ENCODE peak calls at places on chromosomes 6 and 20, in five cellular contexts. One of them, this sample, is unnamed.

GRCh38 chr6:68730291-68731054 is 95.4 kb downstream of the ADGRB3 start:
- DNase-seq in K562: no peak
- DNase-seq in GM12878: no peak
- DNase-seq in H1: no peak
- DNase-seq in HepG2: no peak
- DNase-seq in this sample: no peak

GRCh38 chr6:34018961-34019606 is 126.8 kb downstream of the GRM4 start:
- DNase-seq in K562: no peak
- DNase-seq in GM12878: no peak
- DNase-seq in H1: no peak
- DNase-seq in HepG2: no peak
- DNase-seq in this sample: no peak

GRCh38 chr20:10313701-10314100 is 95.1 kb downstream of the SNAP25 start:
- DNase-seq in K562: no peak
- DNase-seq in GM12878: no peak
- DNase-seq in H1: no peak
- DNase-seq in HepG2: no peak
- DNase-seq in this sample: no peak

GRCh38 chr20:38162149-38162548 is 2.9 kb downstream of the TGM2 start:
- DNase-seq in K562: no peak
- DNase-seq in GM12878: no peak
- DNase-seq in H1: no peak
- DNase-seq in HepG2: no peak
- DNase-seq in this sample: no peak

GRCh38 chr6:167798453-167798852 is 28.3 kb upstream of the AFDN start:
- DNase-seq in K562: no peak
- DNase-seq in GM12878: no peak
- DNase-seq in H1: peak; percentile 37
- DNase-seq in HepG2: no peak
- DNase-seq in this sample: no peak

GRCh38 chr6:129744201-129744879 is 34.4 kb upstream of the ARHGAP18 start:
- DNase-seq in K562: no peak
- DNase-seq in GM12878: no peak
- DNase-seq in H1: no peak
- DNase-seq in HepG2: peak; percentile 76
- DNase-seq in this sample: no peak

GRCh38 chr20:48656661-48657211 is 171.1 kb downstream of the PREX1 start:
- DNase-seq in K562: peak; percentile 61
- DNase-seq in GM12878: no peak
- DNase-seq in H1: peak; percentile 85
- DNase-seq in HepG2: peak; percentile 66
- DNase-seq in this sample: peak; percentile 79

GRCh38 chr6:69894578-69895347 is 28.4 kb downstream of the COL19A1 start:
- DNase-seq in K562: no peak
- DNase-seq in GM12878: peak; percentile 62
- DNase-seq in H1: no peak
- DNase-seq in HepG2: no peak
- DNase-seq in this sample: no peak

GRCh38 chr6:168116446-168116974 is 37.5 kb upstream of the FRMD1 start:
- DNase-seq in K562: no peak
- DNase-seq in GM12878: no peak
- DNase-seq in H1: peak; percentile 32
- DNase-seq in HepG2: no peak
- DNase-seq in this sample: no peak

GRCh38 chr6:142387997-142388815 is 86.4 kb downstream of the ADGRG6 start:
- DNase-seq in K562: no peak
- DNase-seq in GM12878: no peak
- DNase-seq in H1: no peak
- DNase-seq in HepG2: peak; percentile 73
- DNase-seq in this sample: no peak

GRCh38 chr20:49768204-49769124 is 44.2 kb upstream of the SLC9A8 start:
- DNase-seq in K562: no peak
- DNase-seq in GM12878: peak; percentile 31
- DNase-seq in H1: peak; percentile 57
- DNase-seq in HepG2: peak; percentile 100
- DNase-seq in this sample: peak; percentile 34

GRCh38 chr6:38625191-38625590 is 14.5 kb downstream of the BTBD9 start:
- DNase-seq in K562: no peak
- DNase-seq in GM12878: no peak
- DNase-seq in H1: no peak
- DNase-seq in HepG2: no peak
- DNase-seq in this sample: no peak

GRCh38 chr6:145815875-145816274 is 1.3 kb upstream of the FBXO30 start:
- DNase-seq in K562: no peak
- DNase-seq in GM12878: no peak
- DNase-seq in H1: no peak
- DNase-seq in HepG2: no peak
- DNase-seq in this sample: no peak

GRCh38 chr6:143536866-143537691 is 25.6 kb upstream of the FUCA2 start:
- DNase-seq in K562: no peak
- DNase-seq in GM12878: no peak
- DNase-seq in H1: peak; percentile 80
- DNase-seq in HepG2: peak; percentile 38
- DNase-seq in this sample: peak; percentile 74

GRCh38 chr6:5112065-5112799 is 27.1 kb downstream of the PPP1R3G start:
- DNase-seq in K562: no peak
- DNase-seq in GM12878: no peak
- DNase-seq in H1: no peak
- DNase-seq in HepG2: no peak
- DNase-seq in this sample: no peak

GRCh38 chr6:164749126-164749758 is 560.2 kb downstream of the C6orf118 start:
- DNase-seq in K562: no peak
- DNase-seq in GM12878: no peak
- DNase-seq in H1: no peak
- DNase-seq in HepG2: no peak
- DNase-seq in this sample: no peak

GRCh38 chr6:169589699-169590257 is 112.1 kb downstream of the WDR27 start:
- DNase-seq in K562: no peak
- DNase-seq in GM12878: no peak
- DNase-seq in H1: no peak
- DNase-seq in HepG2: no peak
- DNase-seq in this sample: no peak

GRCh38 chr6:53197553-53197952 is 48.9 kb upstream of the GCM1 start:
- DNase-seq in K562: no peak
- DNase-seq in GM12878: no peak
- DNase-seq in H1: no peak
- DNase-seq in HepG2: no peak
- DNase-seq in this sample: no peak

GRCh38 chr6:165652766-165653165 is 10.3 kb downstream of the PDE10A start:
- DNase-seq in K562: no peak
- DNase-seq in GM12878: no peak
- DNase-seq in H1: no peak
- DNase-seq in HepG2: no peak
- DNase-seq in this sample: no peak

GRCh38 chr6:138537090-138537489 is 37.8 kb upstream of the NHSL1 start:
- DNase-seq in K562: no peak
- DNase-seq in GM12878: no peak
- DNase-seq in H1: no peak
- DNase-seq in HepG2: no peak
- DNase-seq in this sample: no peak

DNA sequence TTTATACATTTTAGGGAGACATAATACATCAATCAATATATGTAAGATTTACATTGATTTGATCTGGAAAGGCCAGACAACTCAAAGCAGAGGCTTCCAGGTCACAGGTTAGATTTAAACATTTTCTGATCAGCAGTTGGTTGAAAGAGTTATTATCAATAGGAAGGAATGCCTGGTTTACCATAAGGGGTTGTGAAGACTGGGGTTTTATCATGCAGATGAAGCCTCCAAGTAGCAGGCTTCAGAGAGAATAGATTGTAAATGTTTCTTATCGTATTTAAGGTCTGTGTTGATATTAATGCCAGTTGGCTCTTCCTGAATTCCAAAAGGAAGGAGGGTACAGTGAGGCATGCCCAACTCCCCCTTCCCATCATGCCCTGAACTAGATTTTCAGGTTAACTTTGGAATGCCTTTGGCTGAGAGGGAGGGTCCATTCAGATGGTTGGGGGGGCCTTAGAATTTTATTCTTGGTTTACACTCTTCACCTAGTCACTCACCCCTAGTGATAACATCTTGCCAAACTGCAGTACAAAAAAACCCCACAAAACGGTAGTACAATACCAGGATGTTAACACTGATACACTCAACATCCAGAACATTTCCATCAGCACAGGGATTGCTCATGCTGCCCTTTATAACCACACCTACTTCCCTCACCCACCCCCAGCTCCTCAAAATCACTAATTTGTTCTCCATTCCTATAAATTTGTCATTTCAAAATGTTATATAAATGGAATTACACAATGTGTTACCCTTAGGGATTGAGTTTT is 259.6 kb upstream of the PLN start:
- DNase-seq in K562: no peak
- DNase-seq in GM12878: no peak
- DNase-seq in H1: no peak
- DNase-seq in HepG2: no peak
- DNase-seq in this sample: no peak
- TF ChIP-seq MAX in K562: no peak
- TF ChIP-seq MAX in GM12878: no peak
- TF ChIP-seq MAX in H1: no peak
- TF ChIP-seq MAX in HepG2: no peak
- TF ChIP-seq MAX in this sample: no peak

GRCh38 chr20:47620808-47621805 is 119.4 kb downstream of the NCOA3 start:
- DNase-seq in K562: peak; percentile 32
- DNase-seq in GM12878: peak; percentile 32
- DNase-seq in H1: no peak
- DNase-seq in HepG2: peak; percentile 66
- DNase-seq in this sample: no peak
- TF ChIP-seq ATF2 in K562: no peak
- TF ChIP-seq ATF2 in GM12878: no peak
- TF ChIP-seq ATF2 in H1: no peak
- TF ChIP-seq ATF2 in HepG2: no peak
- TF ChIP-seq ATF2 in this sample: no peak

GRCh38 chr6:3610896-3611295 is 140.6 kb downstream of the PXDC1 start:
- DNase-seq in K562: no peak
- DNase-seq in GM12878: no peak
- DNase-seq in H1: peak; percentile 23
- DNase-seq in HepG2: no peak
- DNase-seq in this sample: no peak
- TF ChIP-seq MAX in K562: no peak
- TF ChIP-seq MAX in GM12878: no peak
- TF ChIP-seq MAX in H1: no peak
- TF ChIP-seq MAX in HepG2: no peak
- TF ChIP-seq MAX in this sample: no peak

GRCh38 chr6:159094444-159095252 is 49.9 kb upstream of the TAGAP start:
- DNase-seq in K562: no peak
- DNase-seq in GM12878: no peak
- DNase-seq in H1: peak; percentile 46
- DNase-seq in HepG2: no peak
- DNase-seq in this sample: no peak
- TF ChIP-seq ATF2 in K562: no peak
- TF ChIP-seq ATF2 in GM12878: no peak
- TF ChIP-seq ATF2 in H1: no peak
- TF ChIP-seq ATF2 in HepG2: no peak
- TF ChIP-seq ATF2 in this sample: no peak

GRCh38 chr6:43475506-43475905 is 1.9 kb upstream of the TJAP1 start:
- DNase-seq in K562: no peak
- DNase-seq in GM12878: no peak
- DNase-seq in H1: no peak
- DNase-seq in HepG2: no peak
- DNase-seq in this sample: no peak
- TF ChIP-seq MAX in K562: no peak
- TF ChIP-seq MAX in GM12878: no peak
- TF ChIP-seq MAX in H1: no peak
- TF ChIP-seq MAX in HepG2: no peak
- TF ChIP-seq MAX in this sample: no peak

DNA sequence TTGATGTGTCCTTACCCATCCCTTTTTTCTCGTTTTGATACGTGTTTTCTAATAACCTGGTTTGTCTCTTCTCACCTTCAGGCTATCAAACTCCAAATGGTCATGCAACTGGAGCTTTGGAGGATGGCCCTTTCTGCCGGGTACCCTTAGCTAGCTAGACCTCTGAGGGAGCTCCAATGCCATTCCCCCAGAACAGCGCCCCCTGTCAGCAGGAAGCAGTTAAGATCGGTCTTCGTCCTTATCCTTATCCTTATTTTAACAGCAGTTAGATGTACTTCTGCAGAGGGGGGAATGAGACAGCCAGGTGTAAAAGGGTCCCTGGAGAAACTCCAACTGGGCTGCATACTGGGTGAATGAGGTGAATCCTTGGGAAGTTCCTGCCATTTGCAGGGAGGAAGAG is 37.2 kb downstream of the SEL1L2 start:
- DNase-seq in K562: no peak
- DNase-seq in GM12878: no peak
- DNase-seq in H1: peak; percentile 71
- DNase-seq in HepG2: peak; percentile 26
- DNase-seq in this sample: peak; percentile 68
- TF ChIP-seq ATF2 in K562: no peak
- TF ChIP-seq ATF2 in GM12878: no peak
- TF ChIP-seq ATF2 in H1: no peak
- TF ChIP-seq ATF2 in HepG2: no peak
- TF ChIP-seq ATF2 in this sample: no peak

DNA sequence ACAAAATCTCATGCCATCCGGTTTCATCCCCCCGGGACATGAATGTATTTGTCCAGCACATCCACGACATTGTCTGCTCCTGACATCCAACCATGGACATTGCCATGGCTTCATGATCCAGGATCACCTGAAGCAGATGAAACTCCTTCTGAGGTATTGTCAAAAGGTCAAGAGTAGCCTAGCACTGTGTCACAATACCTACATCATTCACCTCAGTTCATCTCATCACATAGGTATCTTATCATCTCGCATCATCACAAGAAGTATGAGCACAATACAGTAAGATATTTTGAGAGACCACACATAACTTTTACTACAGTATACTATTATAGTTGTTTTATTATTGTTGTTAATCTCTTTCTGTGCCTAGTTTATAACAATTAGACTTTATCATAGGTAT is 33.5 kb downstream of the ZNF184 start:
- DNase-seq in K562: no peak
- DNase-seq in GM12878: no peak
- DNase-seq in H1: no peak
- DNase-seq in HepG2: no peak
- DNase-seq in this sample: no peak
- TF ChIP-seq MAX in K562: no peak
- TF ChIP-seq MAX in GM12878: no peak
- TF ChIP-seq MAX in H1: no peak
- TF ChIP-seq MAX in HepG2: no peak
- TF ChIP-seq MAX in this sample: no peak

DNA sequence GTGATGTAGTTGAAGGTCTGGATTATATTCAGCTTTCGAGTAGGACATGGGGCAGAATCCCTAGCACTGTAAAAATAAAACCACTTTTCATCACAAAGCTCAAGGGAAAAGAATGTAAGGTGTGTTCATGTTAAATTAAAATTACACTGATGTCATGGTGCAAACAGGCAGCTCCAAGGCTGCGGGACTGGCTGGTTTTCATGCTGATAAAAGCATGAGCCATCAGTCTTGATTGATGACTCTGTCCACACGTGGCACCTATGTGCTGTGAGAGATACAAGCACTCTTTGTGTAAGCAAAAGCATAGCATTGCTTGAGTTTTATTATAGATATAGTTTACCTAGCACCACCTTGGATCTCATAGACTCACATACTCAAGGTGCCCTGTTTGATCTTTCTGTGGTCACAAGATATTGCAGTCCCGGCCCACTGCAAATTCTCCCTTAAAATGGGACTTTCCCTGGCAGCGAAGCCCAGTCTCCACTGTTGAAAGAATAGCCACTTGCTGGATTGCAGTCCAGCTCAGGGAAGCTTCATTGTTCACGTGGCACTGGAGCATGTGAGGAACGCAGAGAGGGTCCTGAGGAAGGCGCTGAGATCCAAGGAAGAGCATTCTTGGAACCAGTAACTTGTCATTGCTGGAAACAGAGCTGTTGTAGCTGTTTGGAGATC is 90.6 kb downstream of the TIAM2 start:
- DNase-seq in K562: no peak
- DNase-seq in GM12878: no peak
- DNase-seq in H1: no peak
- DNase-seq in HepG2: peak; percentile 77
- DNase-seq in this sample: no peak
- TF ChIP-seq ATF2 in K562: no peak
- TF ChIP-seq ATF2 in GM12878: no peak
- TF ChIP-seq ATF2 in H1: no peak
- TF ChIP-seq ATF2 in HepG2: no peak
- TF ChIP-seq ATF2 in this sample: no peak

This sample was measured in WTC11.